ENCODE peak calls at places on chromosomes 3 and 15, in ten cellular contexts. X, O, K, V, M, L, Z, C, A and N are unnamed samples.

GRCh38 chr3:103381286-103381685 is 946.5 kb downstream of the ZPLD1 start:
- DNase-seq in M (no peak), L (no peak), O (no peak), A (no peak), Z (no peak), V (no peak), K (no peak), X (no peak), C (no peak), N (no peak)

GRCh38 chr15:93800805-93801204 is 430.6 kb upstream of the MCTP2 start:
- DNase-seq in O (no peak), M (no peak), K (no peak), V (no peak), A (no peak), C (no peak), X (no peak), L (no peak), Z (no peak), N (no peak)

GRCh38 chr3:160169139-160169830 is 55.9 kb upstream of the C3orf80 start:
- DNase-seq in O (no peak), V (no peak), M (peak; percentile 86), L (no peak), Z (no peak), C (no peak), A (peak; percentile 97), K (peak; percentile 85), X (no peak), N (peak; percentile 77)

GRCh38 chr3:46901061-46901460 is 23.5 kb downstream of the PTH1R start:
- DNase-seq in A (no peak), C (no peak), M (no peak), O (no peak), X (no peak), V (no peak), L (no peak), Z (no peak), K (no peak), N (no peak)

GRCh38 chr3:126811530-126811929 is 107.5 kb downstream of the CHCHD6 start:
- DNase-seq in A (peak; percentile 63), K (no peak), C (no peak), M (peak; percentile 39), L (no peak), Z (no peak), O (no peak), X (no peak), V (no peak), N (peak; percentile 36)

GRCh38 chr15:70486451-70487379 is 276.6 kb downstream of the UACA start:
- DNase-seq in O (no peak), X (no peak), L (peak; percentile 18), V (peak; percentile 82), K (peak; percentile 93), Z (peak; percentile 62), A (peak; percentile 99), M (no peak), C (peak; percentile 36), N (peak; percentile 74)

GRCh38 chr3:88203537-88204143 is 53.9 kb downstream of the C3orf38 start:
- DNase-seq in Z (no peak), K (peak; percentile 42), C (peak; percentile 57), A (peak; percentile 64), V (peak; percentile 48), L (peak; percentile 15), O (peak; percentile 37), X (peak; percentile 64), M (peak; percentile 12), N (peak; percentile 57)

GRCh38 chr15:57680021-57680420 is 26.5 kb upstream of the POLR2M start:
- DNase-seq in X (no peak), K (peak; percentile 84), A (peak; percentile 83), M (peak; percentile 39), L (no peak), C (no peak), O (no peak), Z (no peak), V (no peak), N (peak; percentile 17)

GRCh38 chr3:48268381-48268935 is 27.6 kb downstream of the ZNF589 start:
- DNase-seq in C (no peak), O (peak; percentile 33), L (peak; percentile 91), V (peak; percentile 49), M (no peak), A (peak; percentile 33), X (peak; percentile 80), K (peak; percentile 99), Z (no peak), N (no peak)

GRCh38 chr3:57952208-57952631 is 56.0 kb upstream of the FLNB start:
- DNase-seq in L (no peak), M (no peak), O (no peak), C (peak; percentile 65), X (peak; percentile 55), V (no peak), K (peak; percentile 65), Z (peak; percentile 87), A (peak; percentile 88), N (no peak)

GRCh38 chr15:77243146-77243545 is 172.2 kb upstream of the TSPAN3 start:
- DNase-seq in L (no peak), K (no peak), X (no peak), C (no peak), O (no peak), V (no peak), M (no peak), Z (no peak), A (no peak), N (no peak)

GRCh38 chr15:81480645-81481053 is 106.6 kb upstream of the TMC3 start:
- DNase-seq in A (peak; percentile 59), V (peak; percentile 12), X (peak; percentile 70), K (peak; percentile 27), C (no peak), Z (peak; percentile 54), L (peak; percentile 7), O (peak; percentile 51), M (peak; percentile 5), N (peak; percentile 9)

GRCh38 chr15:25345943-25346342 is 92.9 kb downstream of the UBE3A start:
- DNase-seq in V (no peak), C (peak; percentile 75), Z (no peak), K (peak; percentile 42), M (no peak), O (no peak), L (no peak), X (peak; percentile 50), A (peak; percentile 39), N (no peak)

GRCh38 chr3:44989636-44990373 is 13.8 kb downstream of the EXOSC7 start:
- DNase-seq in L (no peak), O (no peak), X (no peak), M (no peak), V (no peak), A (no peak), Z (no peak), K (no peak), C (no peak), N (no peak)

GRCh38 chr3:117706037-117706436 is 996.5 kb downstream of the TUSC7 start:
- DNase-seq in Z (peak; percentile 58), O (no peak), M (peak; percentile 94), K (peak; percentile 21), C (no peak), L (no peak), V (no peak), A (peak; percentile 93), X (no peak), N (peak; percentile 10)

GRCh38 chr3:140603766-140604165 is 74.1 kb upstream of the TRIM42 start:
- DNase-seq in Z (no peak), L (no peak), V (no peak), M (no peak), X (no peak), C (no peak), A (no peak), O (no peak), K (no peak), N (no peak)

GRCh38 chr3:180142472-180142871 is 105.7 kb upstream of the PEX5L start:
- DNase-seq in A (no peak), O (no peak), K (no peak), M (no peak), L (no peak), Z (no peak), C (no peak), X (no peak), V (no peak), N (no peak)

GRCh38 chr3:184713521-184713920 is 1.7 kb upstream of the MAGEF1 start:
- DNase-seq in C (no peak), A (no peak), L (no peak), O (no peak), M (no peak), X (no peak), K (no peak), Z (peak; percentile 3), V (no peak), N (no peak)

GRCh38 chr3:124256599-124256998 is 264.7 kb upstream of the ROPN1 start:
- DNase-seq in Z (no peak), X (no peak), K (peak; percentile 58), C (no peak), A (no peak), O (no peak), M (no peak), L (no peak), V (no peak), N (no peak)

GRCh38 chr3:61299981-61300380 is 48.7 kb upstream of the FHIT start:
- DNase-seq in Z (no peak), C (no peak), L (no peak), X (no peak), K (no peak), A (no peak), V (no peak), O (no peak), M (no peak), N (no peak)

GRCh38 chr3:5191555-5192304 is 4.2 kb downstream of the EDEM1 start:
- DNase-seq in O (no peak), A (no peak), X (no peak), C (no peak), K (no peak), L (no peak), M (no peak), Z (no peak), V (no peak), N (no peak)

GRCh38 chr3:54360320-54360719 is 238.0 kb downstream of the CACNA2D3 start:
- DNase-seq in O (no peak), Z (no peak), C (no peak), A (no peak), X (no peak), V (no peak), K (no peak), L (no peak), M (no peak), N (no peak)

GRCh38 chr3:122092460-122093165 is 37.5 kb downstream of the CD86 start:
- DNase-seq in Z (peak; percentile 40), C (peak; percentile 43), M (no peak), K (peak; percentile 37), O (no peak), V (no peak), X (no peak), L (peak; percentile 13), A (peak; percentile 66), N (no peak)